ENCODE peak calls at places on chromosomes 2 and 18, in five cellular contexts. F is A549, P is H54, I is HCT116, G is body of pancreas. T is an unnamed sample.

GRCh38 chr2:227410191-227410590 is 22.4 kb upstream of the SCYGR1 start:
- DNase-seq in F (no peak), P (no peak), I (no peak), G (no peak), T (no peak)

GRCh38 chr2:19899853-19900525 is 1.8 kb downstream of the TTC32 start:
- DNase-seq in F (no peak), P (no peak), I (no peak), G (no peak), T (peak; percentile 67)

GRCh38 chr18:5456577-5457466 is 87.0 kb downstream of the EPB41L3 start:
- DNase-seq in F (no peak), P (no peak), I (no peak), G (no peak), T (no peak)

GRCh38 chr2:81576713-81577112 is 1272.2 kb upstream of the LRRTM1 start:
- DNase-seq in F (no peak), P (no peak), I (no peak), G (no peak), T (no peak)

GRCh38 chr2:108263425-108263824 is 23.7 kb downstream of the SULT1C3 start:
- DNase-seq in F (no peak), P (no peak), I (no peak), G (no peak), T (no peak)

GRCh38 chr18:50473896-50474295 is 86.0 kb upstream of the MAPK4 start:
- DNase-seq in F (no peak), P (no peak), I (no peak), G (no peak), T (no peak)

GRCh38 chr18:77140439-77141109 is 8.0 kb upstream of the MBP start:
- DNase-seq in F (no peak), P (no peak), I (no peak), G (peak; percentile 30), T (peak; percentile 75)

GRCh38 chr2:134411828-134412638 is 158.2 kb downstream of the MGAT5 start:
- DNase-seq in F (peak; percentile 18), P (no peak), I (peak; percentile 44), G (peak; percentile 84), T (peak; percentile 31)

GRCh38 chr18:26696318-26696717 is 148.0 kb upstream of the KCTD1 start:
- DNase-seq in F (no peak), P (no peak), I (no peak), G (no peak), T (no peak)

GRCh38 chr2:220174826-220175225 is 547.4 kb downstream of the SLC4A3 start:
- DNase-seq in F (no peak), P (no peak), I (no peak), G (no peak), T (no peak)

GRCh38 chr2:154710078-154710477 is 11.6 kb downstream of the KCNJ3 start:
- DNase-seq in F (no peak), P (no peak), I (no peak), G (no peak), T (no peak)

GRCh38 chr2:15985531-15985930 is 45.2 kb downstream of the MYCN start:
- DNase-seq in F (no peak), P (no peak), I (no peak), G (no peak), T (no peak)

GRCh38 chr18:80210312-80211083 is 36.8 kb downstream of the PARD6G start:
- DNase-seq in F (no peak), P (no peak), I (no peak), G (no peak), T (no peak)

GRCh38 chr2:165009466-165009865 is 54.1 kb upstream of the SLC38A11 start:
- DNase-seq in F (no peak), P (no peak), I (no peak), G (no peak), T (no peak)

GRCh38 chr18:9638886-9639285 is 24.5 kb upstream of the PPP4R1 start:
- DNase-seq in F (no peak), P (no peak), I (no peak), G (no peak), T (no peak)

GRCh38 chr2:46655551-46656436 is 176.4 kb downstream of the TMEM247 start:
- DNase-seq in F (no peak), P (no peak), I (no peak), G (peak; percentile 21), T (no peak)

GRCh38 chr18:26911840-26912239 is 46.3 kb upstream of the AQP4 start:
- DNase-seq in F (no peak), P (no peak), I (no peak), G (no peak), T (no peak)

GRCh38 chr2:203225423-203226039 is 13.3 kb upstream of the CYP20A1 start:
- DNase-seq in F (no peak), P (no peak), I (peak; percentile 13), G (peak; percentile 19), T (peak; percentile 62)

GRCh38 chr2:170341684-170342631 is 164.0 kb downstream of the MYO3B start:
- DNase-seq in F (no peak), P (no peak), I (no peak), G (no peak), T (no peak)

GRCh38 chr2:224372624-224373023 is 29.3 kb downstream of the FAM124B start:
- DNase-seq in F (no peak), P (no peak), I (no peak), G (no peak), T (no peak)

GRCh38 chr18:13217466-13217961 is 1.0 kb upstream of the LDLRAD4 start:
- DNase-seq in F (no peak), P (peak; percentile 23), I (no peak), G (peak; percentile 64), T (peak; percentile 56)

DNA sequence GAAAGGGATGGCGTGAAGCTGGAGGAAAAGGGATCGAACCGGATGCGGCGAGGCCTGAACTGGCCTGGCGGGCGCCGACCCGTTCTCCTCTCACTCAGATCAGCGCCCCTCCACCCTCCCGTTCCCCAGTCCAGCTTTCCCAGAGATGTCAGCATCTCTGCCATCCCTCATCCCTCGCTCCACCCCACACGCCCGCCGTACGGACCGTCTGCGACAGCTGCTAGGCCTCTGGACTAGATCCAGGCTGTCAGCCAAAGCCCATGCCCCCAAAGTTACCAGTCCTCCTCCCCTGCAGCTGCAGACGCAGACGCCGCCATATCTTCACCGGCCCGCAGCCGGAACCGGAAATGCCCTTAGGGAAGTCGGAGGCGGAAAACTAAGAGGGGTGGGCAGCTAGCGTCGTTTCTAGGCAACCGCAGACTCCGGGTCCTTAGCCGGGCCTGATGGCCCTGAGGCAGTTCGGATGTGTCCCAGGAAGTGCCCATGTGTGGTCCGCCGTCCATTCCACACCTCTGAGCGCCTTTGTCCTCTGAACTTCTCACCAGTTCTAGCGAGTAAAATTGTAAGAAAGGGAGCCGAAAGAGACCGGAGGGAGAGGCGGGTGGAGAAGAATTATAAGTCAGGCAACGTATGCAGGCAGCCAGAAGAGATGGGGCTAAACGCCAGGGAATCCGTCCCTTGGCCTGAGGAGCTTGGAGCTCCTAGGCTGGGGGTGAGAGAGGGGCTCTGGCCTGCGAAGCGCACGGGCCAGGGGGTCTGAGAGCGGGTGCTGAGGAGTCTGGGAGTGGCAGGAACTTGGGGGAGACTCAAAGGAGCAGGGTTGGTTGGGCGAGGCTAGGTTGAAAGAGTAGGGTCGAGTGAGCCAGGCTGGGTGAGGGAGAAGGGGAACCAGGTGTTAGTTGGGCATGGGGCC is at the start of the genes RNF25 and STK36:
- DNase-seq in F (peak; percentile 88), P (peak; percentile 86), I (peak; percentile 78), G (peak; percentile 86), T (peak; percentile 90)
- TF ChIP-seq POLR2A in F (peak; percentile 88), P (peak; percentile 82), I (peak; percentile 44), G (peak; percentile 89), T (peak; percentile 87)

DNA sequence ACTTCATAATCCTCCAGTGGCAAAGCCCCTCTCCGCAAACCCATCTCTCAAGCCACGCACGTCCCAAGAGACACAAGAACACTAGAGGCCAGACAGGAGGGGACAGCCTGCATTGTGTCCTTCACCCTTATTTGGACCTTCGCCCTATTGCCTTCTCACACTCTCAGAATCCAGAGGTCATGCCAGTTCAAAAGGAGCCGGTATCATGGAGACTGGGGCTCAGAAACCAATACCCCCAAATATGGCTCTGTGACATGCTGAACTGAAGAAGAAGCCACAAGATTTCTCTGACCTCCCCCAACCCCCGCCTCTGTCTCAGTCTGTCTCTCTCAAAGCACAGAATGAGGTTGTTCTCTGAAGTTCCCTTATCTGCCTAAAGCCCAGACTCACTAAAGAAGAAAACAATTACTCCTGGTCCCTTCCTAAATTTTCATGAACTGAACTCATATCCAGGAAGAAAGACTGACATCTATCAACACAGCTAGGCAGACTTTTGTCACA is 19.2 kb upstream of the SPATA3 start:
- DNase-seq in F (no peak), P (no peak), I (no peak), G (no peak), T (no peak)
- TF ChIP-seq POLR2A in F (no peak), P (no peak), I (no peak), G (no peak), T (no peak)

GRCh38 chr2:3563521-3563976 is 5.4 kb upstream of the RNASEH1 start:
- DNase-seq in F (no peak), P (no peak), I (no peak), G (no peak), T (peak; percentile 28)

GRCh38 chr2:3553946-3554345 is 4.2 kb downstream of the RNASEH1 start:
- DNase-seq in F (no peak), P (no peak), I (no peak), G (no peak), T (no peak)

GRCh38 chr2:3557588-3558204 is 437 bp downstream of the RNASEH1 start:
- DNase-seq in F (peak; percentile 25), P (no peak), I (no peak), G (no peak), T (peak; percentile 79)

DNA sequence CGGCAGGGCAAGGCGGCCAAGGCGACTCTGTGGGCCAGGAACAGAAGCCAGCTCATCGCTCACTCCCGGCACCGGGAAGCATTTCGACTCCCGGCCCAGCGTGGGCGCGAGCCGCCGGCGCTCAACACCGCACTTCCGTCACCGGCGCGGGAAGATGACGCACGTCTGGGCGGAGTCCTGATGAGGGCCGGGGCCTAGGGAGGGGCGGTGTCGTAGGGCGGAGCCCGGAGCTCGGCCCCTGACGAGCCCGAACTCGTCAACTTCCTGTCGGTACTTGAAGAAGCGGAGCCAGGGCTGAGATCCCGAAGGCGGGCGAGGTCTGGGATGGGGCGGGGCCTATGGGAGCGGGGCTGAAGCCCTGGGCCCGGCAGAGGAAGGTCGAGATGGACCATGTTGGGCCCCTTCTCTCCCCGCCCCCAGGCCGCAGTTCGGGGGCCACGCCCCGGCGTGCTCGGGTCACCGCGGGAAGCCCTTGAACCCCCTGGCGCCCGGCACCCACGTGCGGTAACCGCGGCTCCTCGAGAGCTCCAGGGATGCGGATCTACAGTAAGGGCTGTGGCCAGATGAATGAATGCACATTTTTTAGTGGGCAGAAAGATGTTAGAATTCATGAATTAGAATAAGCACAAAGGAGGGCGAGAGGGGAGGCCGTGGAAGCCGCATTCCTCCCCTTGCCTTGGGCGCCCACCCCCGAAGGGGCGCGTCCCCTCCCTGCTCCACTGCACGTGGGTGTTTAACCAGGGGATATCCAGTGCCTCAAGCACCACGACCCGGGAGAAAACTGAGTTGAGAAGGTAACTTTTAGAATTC is at the start of gene RNASEH1:
- DNase-seq in F (peak; percentile 99), P (peak; percentile 97), I (peak; percentile 98), G (peak; percentile 97), T (peak; percentile 98)
- TF ChIP-seq POLR2A in F (peak; percentile 94), P (peak; percentile 87), I (no peak), G (peak; percentile 91), T (peak; percentile 94)

DNA sequence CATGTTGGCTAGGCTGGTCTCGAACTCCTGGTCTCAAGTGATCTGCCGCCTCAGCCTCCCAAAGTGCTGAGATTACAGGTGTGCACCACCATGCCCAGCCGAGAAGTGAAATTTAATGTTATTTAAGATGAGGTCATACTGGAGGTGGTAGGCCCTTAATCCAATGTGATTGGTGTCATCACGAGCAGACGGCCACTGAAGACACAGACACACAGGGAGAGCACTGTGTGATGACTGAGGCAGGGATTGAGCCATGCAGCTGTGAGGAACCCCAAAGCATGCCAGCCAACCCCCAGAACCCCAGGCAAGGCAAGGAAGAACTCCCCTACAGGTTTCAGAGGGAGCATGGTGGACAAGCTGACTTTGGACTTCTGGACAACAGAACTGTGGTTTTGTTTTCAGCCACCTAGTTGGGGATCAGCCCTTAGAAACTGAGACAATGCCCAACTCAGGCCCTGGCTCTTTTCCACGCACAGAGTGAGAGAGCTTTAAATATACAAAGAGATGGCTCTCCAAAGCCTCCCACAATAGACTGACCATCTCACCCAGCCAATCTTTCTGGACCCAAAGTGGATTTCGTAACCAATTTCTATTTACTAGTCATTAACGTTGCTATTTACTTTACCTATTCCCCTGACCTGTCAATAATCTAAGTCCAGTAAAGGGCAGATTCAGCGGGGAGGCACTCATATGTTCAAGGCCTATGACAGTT is 34.2 kb downstream of the TBC1D8 start:
- DNase-seq in F (no peak), P (no peak), I (no peak), G (no peak), T (no peak)
- TF ChIP-seq POLR2A in F (no peak), P (no peak), I (no peak), G (no peak), T (no peak)

T was measured in erythroblast.